ENCODE peak calls at places on chromosomes 11 and 22, in ten cellular contexts. X, F, O, R, J, S, G, A, Y and V are unnamed samples.

GRCh38 chr11:120854988-120855387 is 168.9 kb upstream of the TBCEL start:
- DNase-seq in X (no peak), F (no peak), O (no peak), R (no peak), J (no peak), S (no peak), G (no peak), A (no peak), Y (no peak), V (no peak)

GRCh38 chr11:112612283-112612849 is 348.9 kb upstream of the NCAM1 start:
- DNase-seq in X (peak; percentile 56), F (no peak), O (no peak), R (no peak), J (peak; percentile 21), S (peak; percentile 20), G (no peak), A (no peak), Y (no peak), V (peak; percentile 66)

GRCh38 chr22:20405291-20405930 is 11.5 kb downstream of the ZNF74 start:
- DNase-seq in X (no peak), F (no peak), O (no peak), R (no peak), J (no peak), S (no peak), G (no peak), A (no peak), Y (no peak), V (peak; percentile 34)

GRCh38 chr11:44002191-44003093 is 45.3 kb upstream of the ACCSL start:
- DNase-seq in X (no peak), F (no peak), O (no peak), R (no peak), J (no peak), S (no peak), G (no peak), A (no peak), Y (no peak), V (peak; percentile 40)

GRCh38 chr11:57680552-57680874 is 12.6 kb downstream of the ZDHHC5 start:
- DNase-seq in X (peak; percentile 75), F (no peak), O (no peak), R (no peak), J (no peak), S (no peak), G (no peak), A (no peak), Y (peak; percentile 16), V (no peak)

GRCh38 chr11:94315664-94316063 is 11.3 kb downstream of the IZUMO1R start:
- DNase-seq in X (peak; percentile 69), F (no peak), O (no peak), R (no peak), J (peak; percentile 26), S (no peak), G (no peak), A (no peak), Y (no peak), V (no peak)

GRCh38 chr11:69213315-69213714 is 57.6 kb downstream of the SMIM38 start:
- DNase-seq in X (peak; percentile 28), F (no peak), O (peak; percentile 40), R (peak; percentile 12), J (no peak), S (no peak), G (no peak), A (no peak), Y (no peak), V (peak; percentile 25)

GRCh38 chr11:28104984-28105383 is 3.0 kb downstream of the KIF18A start:
- DNase-seq in X (no peak), F (no peak), O (no peak), R (no peak), J (no peak), S (no peak), G (no peak), A (no peak), Y (no peak), V (no peak)

GRCh38 chr11:134901536-134901935 is 489.5 kb upstream of the B3GAT1 start:
- DNase-seq in X (no peak), F (no peak), O (no peak), R (no peak), J (peak; percentile 12), S (no peak), G (no peak), A (no peak), Y (no peak), V (no peak)

GRCh38 chr11:129694966-129695365 is 120.7 kb upstream of the TMEM45B start:
- DNase-seq in X (peak; percentile 70), F (no peak), O (no peak), R (no peak), J (no peak), S (no peak), G (no peak), A (no peak), Y (no peak), V (no peak)

GRCh38 chr22:29479417-29480261 is at the start of gene NEFH:
- DNase-seq in X (no peak), F (peak; percentile 72), O (no peak), R (no peak), J (peak; percentile 79), S (no peak), G (no peak), A (no peak), Y (no peak), V (no peak)

GRCh38 chr11:110295086-110295485 is 1.3 kb downstream of the RDX start:
- DNase-seq in X (no peak), F (no peak), O (no peak), R (no peak), J (no peak), S (no peak), G (no peak), A (peak; percentile 76), Y (no peak), V (no peak)

GRCh38 chr11:1084561-1085439 is 10.1 kb downstream of the MUC2 start:
- DNase-seq in X (no peak), F (no peak), O (no peak), R (no peak), J (no peak), S (no peak), G (no peak), A (no peak), Y (no peak), V (no peak)

GRCh38 chr11:76686261-76687079 is 15.9 kb upstream of the LRRC32 start:
- DNase-seq in X (no peak), F (no peak), O (no peak), R (peak; percentile 50), J (no peak), S (no peak), G (no peak), A (no peak), Y (no peak), V (no peak)

GRCh38 chr22:31193092-31193491 is 19.0 kb upstream of the LIMK2 start:
- DNase-seq in X (no peak), F (no peak), O (no peak), R (no peak), J (no peak), S (no peak), G (no peak), A (peak; percentile 24), Y (no peak), V (no peak)

GRCh38 chr22:45450931-45451651 is 37.6 kb downstream of the RIBC2 start:
- DNase-seq in X (no peak), F (no peak), O (no peak), R (no peak), J (no peak), S (no peak), G (no peak), A (no peak), Y (peak; percentile 87), V (no peak)

GRCh38 chr11:10728779-10729472 is 22.1 kb upstream of the CTR9 start:
- DNase-seq in X (no peak), F (no peak), O (no peak), R (no peak), J (peak; percentile 60), S (peak; percentile 53), G (no peak), A (no peak), Y (peak; percentile 58), V (peak; percentile 73)

GRCh38 chr22:39665229-39665628 is 94.7 kb downstream of the CACNA1I start:
- DNase-seq in X (no peak), F (no peak), O (no peak), R (no peak), J (peak; percentile 49), S (no peak), G (no peak), A (no peak), Y (peak; percentile 41), V (no peak)

GRCh38 chr22:11605468-11605981 is 3922.5 kb upstream of the OR11H1 start:
- DNase-seq in X (no peak), F (no peak), O (no peak), R (no peak), J (peak; percentile 81), S (no peak), G (no peak), A (no peak), Y (peak; percentile 4), V (no peak)

GRCh38 chr11:70677232-70677916 is 279.0 kb downstream of the CTTN start:
- DNase-seq in X (no peak), F (no peak), O (no peak), R (no peak), J (no peak), S (no peak), G (no peak), A (no peak), Y (no peak), V (no peak)

GRCh38 chr11:82776377-82776776 is 42.7 kb upstream of the FAM181B start:
- DNase-seq in X (peak; percentile 48), F (no peak), O (no peak), R (no peak), J (peak; percentile 8), S (no peak), G (no peak), A (no peak), Y (no peak), V (no peak)

GRCh38 chr22:29254283-29254653 is 13.5 kb downstream of the RHBDD3 start:
- DNase-seq in X (no peak), F (no peak), O (no peak), R (no peak), J (no peak), S (no peak), G (no peak), A (no peak), Y (no peak), V (no peak)

GRCh38 chr22:26462971-26463661 is 20.5 kb downstream of the HPS4 start:
- DNase-seq in X (no peak), F (no peak), O (no peak), R (no peak), J (peak; percentile 42), S (no peak), G (no peak), A (peak; percentile 27), Y (no peak), V (peak; percentile 60)